ENCODE peak calls at places on chromosome 21, in four cellular contexts. One of them, this sample, is unnamed.

GRCh38 chr21:28136687-28137086 is 856.0 kb downstream of the LTN1 start:
- DNase-seq in tibial nerve: no peak
- DNase-seq in tibial artery: no peak
- DNase-seq in GM06990: no peak
- DNase-seq in this sample: no peak

GRCh38 chr21:34372321-34372720 is 3.0 kb upstream of the SMIM11 start:
- DNase-seq in tibial nerve: no peak
- DNase-seq in tibial artery: no peak
- DNase-seq in GM06990: no peak
- DNase-seq in this sample: peak; percentile 50

GRCh38 chr21:35053356-35054096 is 4.4 kb upstream of the RUNX1 start:
- DNase-seq in tibial nerve: no peak
- DNase-seq in tibial artery: no peak
- DNase-seq in GM06990: no peak
- DNase-seq in this sample: no peak

GRCh38 chr21:33801424-33802405 is 113.9 kb downstream of the ATP5PO start:
- DNase-seq in tibial nerve: no peak
- DNase-seq in tibial artery: no peak
- DNase-seq in GM06990: no peak
- DNase-seq in this sample: no peak

GRCh38 chr21:8989261-8989882 is 1532.0 kb upstream of the TPTE start:
- DNase-seq in tibial nerve: no peak
- DNase-seq in tibial artery: no peak
- DNase-seq in GM06990: no peak
- DNase-seq in this sample: no peak

GRCh38 chr21:41326414-41327080 is 9.9 kb downstream of the FAM3B start:
- DNase-seq in tibial nerve: no peak
- DNase-seq in tibial artery: no peak
- DNase-seq in GM06990: no peak
- DNase-seq in this sample: no peak

GRCh38 chr21:34642211-34643075 is 26.4 kb upstream of the CLIC6 start:
- DNase-seq in tibial nerve: no peak
- DNase-seq in tibial artery: no peak
- DNase-seq in GM06990: peak; percentile 74
- DNase-seq in this sample: peak; percentile 52

GRCh38 chr21:16455978-16456377 is 726.2 kb downstream of the USP25 start:
- DNase-seq in tibial nerve: no peak
- DNase-seq in tibial artery: no peak
- DNase-seq in GM06990: no peak
- DNase-seq in this sample: no peak

GRCh38 chr21:16419188-16419874 is 689.5 kb downstream of the USP25 start:
- DNase-seq in tibial nerve: peak; percentile 25
- DNase-seq in tibial artery: peak; percentile 87
- DNase-seq in GM06990: no peak
- DNase-seq in this sample: peak; percentile 85

GRCh38 chr21:34797926-34798595 is 129.3 kb downstream of the CLIC6 start:
- DNase-seq in tibial nerve: no peak
- DNase-seq in tibial artery: no peak
- DNase-seq in GM06990: no peak
- DNase-seq in this sample: no peak

GRCh38 chr21:30289414-30289813 is at the start of gene KRTAP25-1:
- DNase-seq in tibial nerve: no peak
- DNase-seq in tibial artery: no peak
- DNase-seq in GM06990: no peak
- DNase-seq in this sample: no peak

GRCh38 chr21:33751120-33751519 is 108.8 kb downstream of the ITSN1 start:
- DNase-seq in tibial nerve: no peak
- DNase-seq in tibial artery: no peak
- DNase-seq in GM06990: no peak
- DNase-seq in this sample: no peak

GRCh38 chr21:37060296-37060695 is 12.6 kb downstream of the PIGP start:
- DNase-seq in tibial nerve: peak; percentile 29
- DNase-seq in tibial artery: peak; percentile 73
- DNase-seq in GM06990: no peak
- DNase-seq in this sample: no peak

GRCh38 chr21:36385233-36385908 is at the start of gene CHAF1B:
- DNase-seq in tibial nerve: peak; percentile 64
- DNase-seq in tibial artery: peak; percentile 82
- DNase-seq in GM06990: peak; percentile 86
- DNase-seq in this sample: peak; percentile 82

GRCh38 chr21:21183092-21183491 is 184.9 kb downstream of the NCAM2 start:
- DNase-seq in tibial nerve: no peak
- DNase-seq in tibial artery: no peak
- DNase-seq in GM06990: no peak
- DNase-seq in this sample: no peak

GRCh38 chr21:34649400-34649799 is 19.4 kb upstream of the CLIC6 start:
- DNase-seq in tibial nerve: no peak
- DNase-seq in tibial artery: no peak
- DNase-seq in GM06990: no peak
- DNase-seq in this sample: peak; percentile 28

GRCh38 chr21:30779269-30779668 is 24.0 kb upstream of the KRTAP21-1 start:
- DNase-seq in tibial nerve: no peak
- DNase-seq in tibial artery: no peak
- DNase-seq in GM06990: no peak
- DNase-seq in this sample: no peak

GRCh38 chr21:16572032-16572431 is 842.2 kb downstream of the USP25 start:
- DNase-seq in tibial nerve: no peak
- DNase-seq in tibial artery: no peak
- DNase-seq in GM06990: no peak
- DNase-seq in this sample: no peak

GRCh38 chr21:29490016-29490415 is 191.3 kb downstream of the BACH1 start:
- DNase-seq in tibial nerve: no peak
- DNase-seq in tibial artery: no peak
- DNase-seq in GM06990: no peak
- DNase-seq in this sample: no peak

GRCh38 chr21:33419538-33420123 is 16.4 kb downstream of the IFNGR2 start:
- DNase-seq in tibial nerve: no peak
- DNase-seq in tibial artery: no peak
- DNase-seq in GM06990: no peak
- DNase-seq in this sample: no peak

GRCh38 chr21:27480841-27481261 is 514.0 kb upstream of the ADAMTS5 start:
- DNase-seq in tibial nerve: no peak
- DNase-seq in tibial artery: no peak
- DNase-seq in GM06990: no peak
- DNase-seq in this sample: no peak

GRCh38 chr21:33286600-33287456 is 20.7 kb downstream of the IL10RB start:
- DNase-seq in tibial nerve: no peak
- DNase-seq in tibial artery: no peak
- DNase-seq in GM06990: no peak
- DNase-seq in this sample: no peak

GRCh38 chr21:17051054-17051453 is 461.8 kb upstream of the CXADR start:
- DNase-seq in tibial nerve: no peak
- DNase-seq in tibial artery: no peak
- DNase-seq in GM06990: no peak
- DNase-seq in this sample: no peak

GRCh38 chr21:28089599-28090421 is 902.9 kb downstream of the LTN1 start:
- DNase-seq in tibial nerve: no peak
- DNase-seq in tibial artery: no peak
- DNase-seq in GM06990: no peak
- DNase-seq in this sample: no peak

GRCh38 chr21:43824883-43825609 is 35.7 kb downstream of the RRP1 start:
- DNase-seq in tibial nerve: no peak
- DNase-seq in tibial artery: no peak
- DNase-seq in GM06990: no peak
- DNase-seq in this sample: no peak

GRCh38 chr21:43827015-43827611 is 37.7 kb downstream of the RRP1 start:
- DNase-seq in tibial nerve: no peak
- DNase-seq in tibial artery: no peak
- DNase-seq in GM06990: no peak
- DNase-seq in this sample: no peak

GRCh38 chr21:43826623-43826974 is 37.2 kb downstream of the RRP1 start:
- DNase-seq in tibial nerve: no peak
- DNase-seq in tibial artery: no peak
- DNase-seq in GM06990: no peak
- DNase-seq in this sample: no peak

GRCh38 chr21:43825610-43825935 is 36.2 kb downstream of the RRP1 start:
- DNase-seq in tibial nerve: no peak
- DNase-seq in tibial artery: no peak
- DNase-seq in GM06990: no peak
- DNase-seq in this sample: no peak

DNA sequence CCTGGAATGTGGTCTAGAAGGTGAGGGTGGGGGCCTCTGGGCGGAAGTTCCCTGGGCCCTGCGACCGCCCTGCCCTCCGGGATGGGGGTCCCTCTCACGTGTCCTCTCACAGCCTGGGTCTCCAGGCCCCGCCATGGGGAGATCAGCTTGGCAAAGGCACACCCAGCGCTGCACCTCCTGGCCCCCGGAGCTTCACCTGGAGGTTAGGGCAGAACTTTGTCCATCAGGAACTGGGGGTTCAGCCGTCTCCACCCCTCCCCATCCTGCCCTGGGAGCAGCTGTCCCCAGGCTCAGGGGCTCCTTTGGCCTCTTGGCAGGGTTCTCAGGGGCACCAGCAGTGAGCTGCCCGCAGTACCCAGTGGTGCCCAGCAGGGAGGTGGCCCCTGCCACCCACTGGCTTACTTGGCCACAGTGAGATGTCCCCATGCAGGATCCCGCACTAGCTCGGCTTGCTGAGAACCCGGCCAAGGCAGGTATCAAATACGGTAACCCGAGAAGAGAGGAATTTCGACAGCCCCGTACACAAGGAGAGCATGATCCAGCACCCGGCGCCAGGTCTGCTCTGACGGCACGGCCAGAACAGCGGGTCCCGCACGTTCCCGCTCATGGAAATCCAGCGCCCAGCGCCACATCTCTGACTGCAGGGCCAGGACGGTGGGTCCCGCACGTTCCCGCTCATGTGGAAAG is 36.7 kb downstream of the RRP1 start:
- DNase-seq in tibial nerve: no peak
- DNase-seq in tibial artery: no peak
- DNase-seq in GM06990: no peak
- DNase-seq in this sample: no peak
- TF ChIP-seq CTCF in tibial nerve: no peak
- TF ChIP-seq CTCF in tibial artery: no peak
- TF ChIP-seq CTCF in GM06990: no peak
- TF ChIP-seq CTCF in this sample: no peak

DNA sequence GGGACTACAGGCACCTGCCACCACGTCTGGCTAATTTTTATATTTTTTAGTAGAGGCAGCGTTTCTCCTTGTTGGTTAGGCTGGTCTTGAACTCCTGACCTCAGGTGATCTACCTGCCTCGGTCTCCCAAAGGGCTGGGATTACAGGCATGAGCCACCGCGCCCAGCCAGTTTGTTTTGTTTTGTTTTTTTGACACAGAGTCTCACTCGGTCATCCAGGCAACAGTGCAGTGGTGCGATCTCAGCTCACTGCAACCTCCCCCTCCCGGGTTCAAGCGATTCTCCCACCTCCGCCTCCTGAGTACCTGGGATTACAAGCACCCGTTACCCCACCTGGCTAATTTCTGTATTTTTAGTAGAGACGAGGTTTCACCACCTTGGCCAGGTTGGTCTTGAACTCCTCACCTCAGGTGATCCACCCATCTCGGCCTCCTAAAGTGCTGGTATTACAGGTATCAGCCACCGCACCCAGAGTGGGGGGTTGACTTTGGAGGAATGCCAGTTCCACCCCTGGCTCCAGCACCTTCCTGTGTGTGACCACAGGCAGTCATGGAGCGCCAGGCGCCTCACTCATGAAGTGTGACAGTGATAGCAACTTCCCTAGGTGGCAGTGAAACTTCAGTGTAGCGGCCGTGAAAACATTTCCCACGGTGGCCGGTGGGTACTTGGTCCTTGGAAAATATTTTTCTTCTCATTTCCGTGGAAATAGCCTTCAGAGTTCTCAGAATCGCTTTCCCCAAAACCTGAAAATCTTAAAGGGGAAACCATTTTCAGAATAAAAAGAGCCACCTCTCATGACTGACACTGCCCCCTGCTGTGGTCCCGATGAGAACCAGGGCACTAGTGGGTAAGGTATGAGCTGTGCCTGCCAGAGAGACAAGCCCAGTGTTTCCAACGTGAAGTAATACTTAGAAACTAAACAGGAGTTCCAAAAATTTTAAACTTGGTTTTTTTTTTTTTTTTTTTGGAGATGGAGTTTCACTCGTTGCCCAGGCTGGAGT is 48.6 kb downstream of the WDR4 start:
- DNase-seq in tibial nerve: no peak
- DNase-seq in tibial artery: no peak
- DNase-seq in GM06990: no peak
- DNase-seq in this sample: peak; percentile 64
- TF ChIP-seq CTCF in tibial nerve: no peak
- TF ChIP-seq CTCF in tibial artery: no peak
- TF ChIP-seq CTCF in GM06990: peak; percentile 17
- TF ChIP-seq CTCF in this sample: no peak

DNA sequence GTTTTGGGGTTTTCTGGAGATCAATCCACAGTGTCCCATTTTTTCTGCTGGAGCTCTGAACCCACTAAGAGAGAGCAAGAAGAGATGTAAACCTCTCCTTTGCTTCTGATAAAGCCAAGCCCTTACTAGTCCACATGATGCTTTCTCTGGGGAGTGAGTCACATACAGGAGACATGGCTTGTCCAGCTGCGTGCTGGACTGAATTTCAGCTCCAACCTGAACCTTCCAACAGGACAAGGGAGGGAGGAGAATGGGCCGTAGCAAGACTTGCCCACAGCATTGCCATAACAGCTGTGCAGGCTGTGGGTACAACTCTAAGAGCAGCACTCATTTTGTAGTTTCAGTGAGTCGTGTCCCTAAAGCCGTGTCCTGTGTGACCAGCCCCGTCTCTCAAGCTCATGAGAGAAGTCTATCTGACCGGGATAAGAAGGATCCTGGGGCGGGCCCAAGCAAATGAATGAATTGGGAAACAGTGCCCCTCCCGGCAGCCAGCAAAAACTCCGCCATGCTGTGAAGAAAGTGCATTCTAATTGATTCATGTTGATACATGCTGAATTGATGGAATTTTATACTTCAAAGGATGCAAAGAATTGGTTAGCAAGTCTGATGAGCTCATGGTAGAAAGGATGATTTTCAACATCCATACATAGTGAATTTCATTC is 195.2 kb downstream of the GABPA start:
- DNase-seq in tibial nerve: no peak
- DNase-seq in tibial artery: no peak
- DNase-seq in GM06990: no peak
- DNase-seq in this sample: no peak
- TF ChIP-seq CTCF in tibial nerve: no peak
- TF ChIP-seq CTCF in tibial artery: peak; percentile 24
- TF ChIP-seq CTCF in GM06990: no peak
- TF ChIP-seq CTCF in this sample: no peak

GRCh38 chr21:44487831-44488230 is 32.5 kb downstream of the LRRC3 start:
- DNase-seq in tibial nerve: no peak
- DNase-seq in tibial artery: no peak
- DNase-seq in GM06990: no peak
- DNase-seq in this sample: no peak
- TF ChIP-seq CTCF in tibial nerve: peak; percentile 12
- TF ChIP-seq CTCF in tibial artery: no peak
- TF ChIP-seq CTCF in GM06990: peak; percentile 45
- TF ChIP-seq CTCF in this sample: no peak

GRCh38 chr21:39911286-39911685 is 44.0 kb downstream of the PCP4 start:
- DNase-seq in tibial nerve: no peak
- DNase-seq in tibial artery: no peak
- DNase-seq in GM06990: no peak
- DNase-seq in this sample: no peak
- TF ChIP-seq CTCF in tibial nerve: no peak
- TF ChIP-seq CTCF in tibial artery: no peak
- TF ChIP-seq CTCF in GM06990: no peak
- TF ChIP-seq CTCF in this sample: no peak

GRCh38 chr21:31780944-31781343 is 49.0 kb upstream of the SCAF4 start:
- DNase-seq in tibial nerve: no peak
- DNase-seq in tibial artery: no peak
- DNase-seq in GM06990: no peak
- DNase-seq in this sample: no peak
- TF ChIP-seq CTCF in tibial nerve: no peak
- TF ChIP-seq CTCF in tibial artery: no peak
- TF ChIP-seq CTCF in GM06990: peak; percentile 12
- TF ChIP-seq CTCF in this sample: no peak